ENCODE peak calls at places on chromosomes 7 and 10, in six cellular contexts. S, R, T, N, A and W are unnamed samples.

GRCh38 chr10:98349508-98349922 is 65.5 kb downstream of the PYROXD2 start:
- DNase-seq in S (no peak), R (peak), T (no peak), N (peak), A (peak), W (peak)

GRCh38 chr10:1664565-1664964 is 72.8 kb downstream of the ADARB2 start:
- DNase-seq in S (no peak), R (no peak), T (no peak), N (no peak), A (no peak), W (no peak)

GRCh38 chr7:132028144-132028920 is 471.9 kb upstream of the PODXL start:
- DNase-seq in S (no peak), R (no peak), T (no peak), N (no peak), A (no peak), W (no peak)

GRCh38 chr7:91988213-91988612 is 47.6 kb downstream of the AKAP9 start:
- DNase-seq in S (no peak), R (no peak), T (no peak), N (no peak), A (no peak), W (no peak)

GRCh38 chr10:110699859-110700468 is 55.8 kb downstream of the RBM20 start:
- DNase-seq in S (no peak), R (no peak), T (no peak), N (no peak), A (no peak), W (no peak)

GRCh38 chr10:93148476-93148875 is 74.8 kb downstream of the CYP26A1 start:
- DNase-seq in S (no peak), R (no peak), T (no peak), N (no peak), A (no peak), W (no peak)

GRCh38 chr10:131280101-131280500 is 31.4 kb downstream of the TCERG1L start:
- DNase-seq in S (no peak), R (no peak), T (peak), N (no peak), A (no peak), W (no peak)

GRCh38 chr10:109914966-109915365 is 8.3 kb downstream of the XPNPEP1 start:
- DNase-seq in S (no peak), R (no peak), T (no peak), N (peak), A (peak), W (peak)

GRCh38 chr10:99708428-99709010 is 23.4 kb downstream of the COX15 start:
- DNase-seq in S (no peak), R (no peak), T (no peak), N (no peak), A (no peak), W (no peak)

GRCh38 chr10:98619446-98619845 is 172.7 kb upstream of the HPS1 start:
- DNase-seq in S (no peak), R (no peak), T (no peak), N (no peak), A (no peak), W (no peak)

GRCh38 chr7:2460188-2460587 is 16.0 kb downstream of the GRIFIN start:
- DNase-seq in S (no peak), R (no peak), T (no peak), N (no peak), A (no peak), W (no peak)

GRCh38 chr10:69461327-69462025 is 10.2 kb downstream of the TSPAN15 start:
- DNase-seq in S (peak), R (no peak), T (no peak), N (no peak), A (no peak), W (no peak)

GRCh38 chr7:130337410-130337971 is 7.1 kb upstream of the CPA5 start:
- DNase-seq in S (no peak), R (no peak), T (no peak), N (no peak), A (no peak), W (no peak)

GRCh38 chr10:99395750-99396445 is 34.5 kb downstream of the GOT1 start:
- DNase-seq in S (no peak), R (no peak), T (no peak), N (peak), A (peak), W (peak)

GRCh38 chr10:71523756-71524155 is 127.0 kb downstream of the CDH23 start:
- DNase-seq in S (no peak), R (no peak), T (no peak), N (no peak), A (no peak), W (no peak)

GRCh38 chr7:77426521-77427051 is 10.4 kb upstream of the GSAP start:
- DNase-seq in S (no peak), R (no peak), T (peak), N (peak), A (no peak), W (peak)

GRCh38 chr7:117034851-117035462 is 81.7 kb downstream of the ST7 start:
- DNase-seq in S (no peak), R (no peak), T (no peak), N (peak), A (no peak), W (peak)

GRCh38 chr7:70630647-70631457 is 501.1 kb upstream of the GALNT17 start:
- DNase-seq in S (no peak), R (no peak), T (no peak), N (peak), A (no peak), W (no peak)

GRCh38 chr7:92753614-92754013 is 82.8 kb downstream of the CDK6 start:
- DNase-seq in S (no peak), R (no peak), T (no peak), N (no peak), A (no peak), W (no peak)

GRCh38 chr7:32279500-32279899 is 209.3 kb upstream of the PDE1C start:
- DNase-seq in S (no peak), R (no peak), T (no peak), N (no peak), A (no peak), W (no peak)

GRCh38 chr10:130993612-130994011 is 317.9 kb downstream of the TCERG1L start:
- DNase-seq in S (no peak), R (no peak), T (no peak), N (no peak), A (no peak), W (no peak)

GRCh38 chr10:12181065-12181775 is 14.5 kb downstream of the NUDT5 start:
- DNase-seq in S (peak), R (no peak), T (no peak), N (peak), A (no peak), W (peak)

GRCh38 chr7:76294344-76295024 is 8.0 kb upstream of the HSPB1 start:
- DNase-seq in S (peak), R (peak), T (peak), N (peak), A (peak), W (peak)

GRCh38 chr10:76643465-76643864 is 994.1 kb downstream of the KCNMA1 start:
- DNase-seq in S (no peak), R (peak), T (no peak), N (no peak), A (no peak), W (no peak)

GRCh38 chr10:101145750-101146391 is 14.8 kb downstream of the TLX1 start:
- DNase-seq in S (no peak), R (no peak), T (no peak), N (no peak), A (no peak), W (no peak)

GRCh38 chr10:102424145-102424544 is 3.5 kb downstream of the FBXL15 start:
- DNase-seq in S (no peak), R (no peak), T (no peak), N (no peak), A (no peak), W (no peak)

GRCh38 chr7:107501593-107501992 is 31.7 kb downstream of the GPR22 start:
- DNase-seq in S (no peak), R (no peak), T (peak), N (peak), A (no peak), W (peak)

GRCh38 chr7:128427289-128427891 is 17.6 kb upstream of the IMPDH1 start:
- DNase-seq in S (no peak), R (no peak), T (peak), N (peak), A (no peak), W (peak)

GRCh38 chr10:125201108-125201524 is 40.8 kb upstream of the CTBP2 start:
- DNase-seq in S (peak), R (no peak), T (no peak), N (peak), A (no peak), W (peak)

GRCh38 chr7:46682841-46683624 is 762.0 kb upstream of the IGFBP3 start:
- DNase-seq in S (no peak), R (no peak), T (no peak), N (peak), A (no peak), W (peak)

GRCh38 chr7:51123322-51124021 is 193.1 kb downstream of the COBL start:
- DNase-seq in S (no peak), R (peak), T (no peak), N (peak), A (peak), W (peak)

GRCh38 chr10:105956550-105956949 is 1208.0 kb downstream of the SORCS1 start:
- DNase-seq in S (no peak), R (no peak), T (no peak), N (no peak), A (no peak), W (no peak)

GRCh38 chr10:132872658-132873057 is 69.7 kb downstream of the CFAP46 start:
- DNase-seq in S (peak), R (no peak), T (no peak), N (no peak), A (no peak), W (no peak)

GRCh38 chr10:91487914-91488577 is 77.9 kb downstream of the HECTD2 start:
- DNase-seq in S (no peak), R (no peak), T (no peak), N (no peak), A (no peak), W (no peak)

GRCh38 chr10:7788640-7789335 is 811 bp downstream of the ATP5F1C start:
- DNase-seq in S (no peak), R (no peak), T (peak), N (peak), A (no peak), W (peak)

GRCh38 chr10:50497758-50498157 is 126.0 kb downstream of the SGMS1 start:
- DNase-seq in S (no peak), R (no peak), T (no peak), N (peak), A (peak), W (peak)

GRCh38 chr7:97842006-97842405 is 30.2 kb downstream of the ASNS start:
- DNase-seq in S (no peak), R (no peak), T (no peak), N (peak), A (no peak), W (no peak)

GRCh38 chr7:154195266-154195665 is 143.1 kb downstream of the DPP6 start:
- DNase-seq in S (no peak), R (no peak), T (no peak), N (no peak), A (no peak), W (no peak)

GRCh38 chr7:76193478-76193877 is 8.2 kb upstream of the SRRM3 start:
- DNase-seq in S (no peak), R (no peak), T (no peak), N (no peak), A (no peak), W (no peak)

GRCh38 chr7:133081119-133081604 is 728 bp downstream of the CHCHD3 start:
- DNase-seq in S (no peak), R (peak), T (peak), N (peak), A (no peak), W (peak)

DNA sequence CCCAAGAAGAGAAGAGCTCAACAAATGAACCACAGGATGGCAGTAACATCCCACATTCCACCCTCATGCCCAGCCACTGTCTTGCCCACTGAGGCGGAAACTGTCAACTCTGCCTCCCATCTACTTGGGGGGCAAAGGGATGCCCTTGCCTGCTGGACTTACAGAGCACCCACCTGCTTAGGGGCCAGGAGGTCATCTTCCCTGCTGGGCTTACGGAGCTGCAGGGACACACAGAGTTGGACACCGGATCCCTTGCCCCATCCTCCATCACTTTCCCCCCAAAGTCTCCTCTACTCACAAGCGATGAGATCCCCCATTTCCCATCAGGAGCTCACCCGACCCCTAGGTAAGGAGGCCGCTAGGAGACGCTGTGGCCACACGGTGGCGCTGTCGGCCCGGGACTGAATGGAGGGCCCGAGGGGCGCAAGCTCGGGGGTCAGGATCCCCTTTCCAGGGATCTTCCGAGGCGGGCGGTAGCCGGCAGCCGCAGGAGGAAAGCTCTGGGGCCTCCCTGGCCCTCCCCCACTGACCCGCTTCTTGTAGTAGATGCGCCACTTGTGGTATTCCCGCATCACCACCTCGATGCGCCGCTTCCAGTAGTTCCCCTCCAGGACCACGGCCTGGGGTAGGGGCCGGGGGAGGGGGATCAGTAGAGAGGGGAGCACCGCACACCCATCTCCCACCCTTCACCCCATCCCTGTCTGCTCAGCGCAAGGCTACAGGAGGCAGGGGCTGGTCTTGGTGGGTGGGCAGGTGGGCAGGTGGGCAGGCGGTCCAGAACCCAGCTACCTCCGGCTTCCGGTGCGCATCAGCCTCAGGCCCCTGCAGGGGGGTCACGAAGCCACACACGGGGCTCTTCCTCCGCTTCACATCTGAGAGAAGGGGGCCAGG is 17.3 kb downstream of the MLXIPL start:
- DNase-seq in S (peak), R (no peak), T (peak), N (peak), A (no peak), W (peak)
- H3K4me3 ChIP-seq in S (no peak), R (no peak), T (no peak), N (no peak), A (peak), W (no peak)

GRCh38 chr10:17801507-17801906 is 7.6 kb upstream of the MRC1 start:
- DNase-seq in S (no peak), R (no peak), T (no peak), N (no peak), A (no peak), W (no peak)
- TF ChIP-seq CTCF in S (no peak), R (no peak), T (no peak), N (no peak), A (no peak), W (no peak)

GRCh38 chr7:5594616-5595544 is 171.2 kb upstream of the TNRC18 start:
- DNase-seq in S (no peak), R (no peak), T (peak), N (peak), A (no peak), W (peak)
- H3K4me3 ChIP-seq in S (peak), R (peak), T (peak), N (peak), A (peak), W (peak)

DNA sequence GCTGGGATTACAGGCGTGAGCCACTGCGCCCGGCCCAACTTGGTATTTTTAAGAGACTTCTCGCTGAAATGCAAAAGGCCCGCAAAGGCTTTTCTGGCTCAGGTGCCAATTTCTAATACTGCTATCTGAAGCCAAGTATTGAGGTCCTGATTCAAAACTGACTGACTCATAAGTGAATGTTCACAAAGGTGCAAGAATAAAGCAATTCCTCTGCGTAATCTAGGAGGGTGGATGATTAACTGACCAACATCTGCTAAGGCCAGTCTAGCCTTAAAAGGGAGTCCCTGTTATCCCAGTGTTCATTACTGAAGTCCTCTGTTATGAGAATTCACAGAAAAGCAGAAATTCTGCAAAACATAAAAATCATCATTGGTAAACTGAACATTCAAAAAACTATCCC is 111.4 kb downstream of the SRPK2 start:
- DNase-seq in S (no peak), R (no peak), T (no peak), N (peak), A (no peak), W (no peak)
- TF ChIP-seq CTCF in S (no peak), R (no peak), T (no peak), N (no peak), A (no peak), W (no peak)